ENCODE peak calls at places on chromosome 17, in seven cellular contexts. One of them, this sample, is unnamed.

GRCh38 chr17:62110923-62111484 is 45.9 kb upstream of the MED13 start:
- DNase-seq in psoas muscle: no peak
- DNase-seq in transverse colon: no peak
- DNase-seq in mucosa of descending colon: peak; percentile 38
- DNase-seq in ovary: no peak
- DNase-seq in sigmoid colon: no peak
- DNase-seq in cardiac muscle cell: no peak
- DNase-seq in this sample: no peak

GRCh38 chr17:5672815-5673430 is 88.6 kb upstream of the NLRP1 start:
- DNase-seq in psoas muscle: no peak
- DNase-seq in transverse colon: no peak
- DNase-seq in mucosa of descending colon: no peak
- DNase-seq in ovary: no peak
- DNase-seq in sigmoid colon: no peak
- DNase-seq in cardiac muscle cell: no peak
- DNase-seq in this sample: no peak

GRCh38 chr17:17911003-17911613 is 61.1 kb downstream of the TOM1L2 start:
- DNase-seq in psoas muscle: no peak
- DNase-seq in transverse colon: no peak
- DNase-seq in mucosa of descending colon: no peak
- DNase-seq in ovary: no peak
- DNase-seq in sigmoid colon: peak; percentile 33
- DNase-seq in cardiac muscle cell: peak; percentile 44
- DNase-seq in this sample: peak; percentile 51

GRCh38 chr17:59786536-59787319 is 79.3 kb downstream of the VMP1 start:
- DNase-seq in psoas muscle: no peak
- DNase-seq in transverse colon: peak; percentile 69
- DNase-seq in mucosa of descending colon: peak; percentile 82
- DNase-seq in ovary: no peak
- DNase-seq in sigmoid colon: peak; percentile 77
- DNase-seq in cardiac muscle cell: peak; percentile 72
- DNase-seq in this sample: no peak

GRCh38 chr17:3534881-3535252 is 22.7 kb downstream of the TRPV3 start:
- DNase-seq in psoas muscle: peak; percentile 50
- DNase-seq in transverse colon: no peak
- DNase-seq in mucosa of descending colon: no peak
- DNase-seq in ovary: peak; percentile 64
- DNase-seq in sigmoid colon: no peak
- DNase-seq in cardiac muscle cell: peak; percentile 12
- DNase-seq in this sample: no peak

GRCh38 chr17:76893623-76894358 is 25.6 kb downstream of the MGAT5B start:
- DNase-seq in psoas muscle: no peak
- DNase-seq in transverse colon: no peak
- DNase-seq in mucosa of descending colon: no peak
- DNase-seq in ovary: no peak
- DNase-seq in sigmoid colon: no peak
- DNase-seq in cardiac muscle cell: no peak
- DNase-seq in this sample: no peak

GRCh38 chr17:17797119-17797809 is 39.5 kb downstream of the SREBF1 start:
- DNase-seq in psoas muscle: no peak
- DNase-seq in transverse colon: no peak
- DNase-seq in mucosa of descending colon: no peak
- DNase-seq in ovary: no peak
- DNase-seq in sigmoid colon: no peak
- DNase-seq in cardiac muscle cell: no peak
- DNase-seq in this sample: no peak

GRCh38 chr17:43983515-43984411 is 20.7 kb upstream of the NAGS start:
- DNase-seq in psoas muscle: peak; percentile 21
- DNase-seq in transverse colon: peak; percentile 34
- DNase-seq in mucosa of descending colon: peak; percentile 40
- DNase-seq in ovary: no peak
- DNase-seq in sigmoid colon: peak; percentile 68
- DNase-seq in cardiac muscle cell: peak; percentile 54
- DNase-seq in this sample: peak; percentile 80

GRCh38 chr17:29216856-29217255 is 29.8 kb upstream of the CRYBA1 start:
- DNase-seq in psoas muscle: no peak
- DNase-seq in transverse colon: no peak
- DNase-seq in mucosa of descending colon: no peak
- DNase-seq in ovary: no peak
- DNase-seq in sigmoid colon: no peak
- DNase-seq in cardiac muscle cell: no peak
- DNase-seq in this sample: no peak

GRCh38 chr17:58527949-58528348 is 13.5 kb upstream of the MTMR4 start:
- DNase-seq in psoas muscle: no peak
- DNase-seq in transverse colon: no peak
- DNase-seq in mucosa of descending colon: no peak
- DNase-seq in ovary: no peak
- DNase-seq in sigmoid colon: no peak
- DNase-seq in cardiac muscle cell: no peak
- DNase-seq in this sample: no peak

GRCh38 chr17:45942284-45942683 is 47.9 kb downstream of the MAPT start:
- DNase-seq in psoas muscle: peak; percentile 87
- DNase-seq in transverse colon: peak; percentile 48
- DNase-seq in mucosa of descending colon: peak; percentile 20
- DNase-seq in ovary: peak; percentile 54
- DNase-seq in sigmoid colon: peak; percentile 95
- DNase-seq in cardiac muscle cell: no peak
- DNase-seq in this sample: no peak

GRCh38 chr17:50638851-50639767 is 4.4 kb downstream of the ABCC3 start:
- DNase-seq in psoas muscle: peak; percentile 87
- DNase-seq in transverse colon: peak; percentile 95
- DNase-seq in mucosa of descending colon: peak; percentile 98
- DNase-seq in ovary: peak; percentile 94
- DNase-seq in sigmoid colon: peak; percentile 94
- DNase-seq in cardiac muscle cell: no peak
- DNase-seq in this sample: peak; percentile 93

GRCh38 chr17:50642722-50643656 is 8.3 kb downstream of the ABCC3 start:
- DNase-seq in psoas muscle: no peak
- DNase-seq in transverse colon: no peak
- DNase-seq in mucosa of descending colon: no peak
- DNase-seq in ovary: no peak
- DNase-seq in sigmoid colon: no peak
- DNase-seq in cardiac muscle cell: no peak
- DNase-seq in this sample: no peak

GRCh38 chr17:50640701-50641338 is 6.1 kb downstream of the ABCC3 start:
- DNase-seq in psoas muscle: no peak
- DNase-seq in transverse colon: no peak
- DNase-seq in mucosa of descending colon: no peak
- DNase-seq in ovary: no peak
- DNase-seq in sigmoid colon: peak; percentile 75
- DNase-seq in cardiac muscle cell: no peak
- DNase-seq in this sample: no peak

GRCh38 chr17:50641339-50641725 is 6.7 kb downstream of the ABCC3 start:
- DNase-seq in psoas muscle: no peak
- DNase-seq in transverse colon: no peak
- DNase-seq in mucosa of descending colon: no peak
- DNase-seq in ovary: no peak
- DNase-seq in sigmoid colon: no peak
- DNase-seq in cardiac muscle cell: no peak
- DNase-seq in this sample: no peak

GRCh38 chr17:50642071-50642721 is 7.5 kb downstream of the ABCC3 start:
- DNase-seq in psoas muscle: no peak
- DNase-seq in transverse colon: no peak
- DNase-seq in mucosa of descending colon: no peak
- DNase-seq in ovary: no peak
- DNase-seq in sigmoid colon: no peak
- DNase-seq in cardiac muscle cell: no peak
- DNase-seq in this sample: no peak
- H3K4me1 ChIP-seq in psoas muscle: peaks cover 10% of the 10 kb centered on the region
- H3K4me1 ChIP-seq in transverse colon: peaks cover 37% of the 10 kb centered on the region
- H3K4me1 ChIP-seq in mucosa of descending colon: peaks cover 35% of the 10 kb centered on the region
- H3K4me1 ChIP-seq in ovary: peaks cover 17% of the 10 kb centered on the region
- H3K4me1 ChIP-seq in sigmoid colon: peaks cover 20% of the 10 kb centered on the region
- H3K4me1 ChIP-seq in cardiac muscle cell: no peaks in the 10 kb centered on the region
- H3K4me1 ChIP-seq in this sample: peaks cover 36% of the 10 kb centered on the region

GRCh38 chr17:69608114-69608513 is 193.6 kb downstream of the MAP2K6 start:
- DNase-seq in psoas muscle: no peak
- DNase-seq in transverse colon: no peak
- DNase-seq in mucosa of descending colon: no peak
- DNase-seq in ovary: no peak
- DNase-seq in sigmoid colon: no peak
- DNase-seq in cardiac muscle cell: no peak
- DNase-seq in this sample: no peak

GRCh38 chr17:69607162-69607834 is 192.8 kb downstream of the MAP2K6 start:
- DNase-seq in psoas muscle: peak; percentile 71
- DNase-seq in transverse colon: peak; percentile 75
- DNase-seq in mucosa of descending colon: peak; percentile 84
- DNase-seq in ovary: peak; percentile 81
- DNase-seq in sigmoid colon: peak; percentile 85
- DNase-seq in cardiac muscle cell: peak; percentile 76
- DNase-seq in this sample: peak; percentile 78

GRCh38 chr17:69608808-69609494 is 194.5 kb downstream of the MAP2K6 start:
- DNase-seq in psoas muscle: no peak
- DNase-seq in transverse colon: no peak
- DNase-seq in mucosa of descending colon: no peak
- DNase-seq in ovary: no peak
- DNase-seq in sigmoid colon: no peak
- DNase-seq in cardiac muscle cell: no peak
- DNase-seq in this sample: no peak

GRCh38 chr17:69606142-69606800 is 191.8 kb downstream of the MAP2K6 start:
- DNase-seq in psoas muscle: no peak
- DNase-seq in transverse colon: no peak
- DNase-seq in mucosa of descending colon: no peak
- DNase-seq in ovary: no peak
- DNase-seq in sigmoid colon: no peak
- DNase-seq in cardiac muscle cell: no peak
- DNase-seq in this sample: no peak

GRCh38 chr17:69609495-69610315 is 195.2 kb downstream of the MAP2K6 start:
- DNase-seq in psoas muscle: no peak
- DNase-seq in transverse colon: no peak
- DNase-seq in mucosa of descending colon: peak; percentile 26
- DNase-seq in ovary: no peak
- DNase-seq in sigmoid colon: no peak
- DNase-seq in cardiac muscle cell: peak; percentile 17
- DNase-seq in this sample: no peak
- TF ChIP-seq CTCF in psoas muscle: peak; percentile 66
- TF ChIP-seq CTCF in transverse colon: peak; percentile 33
- TF ChIP-seq CTCF in mucosa of descending colon: no peak
- TF ChIP-seq CTCF in ovary: no peak
- TF ChIP-seq CTCF in sigmoid colon: no peak
- TF ChIP-seq CTCF in cardiac muscle cell: peak; percentile 74
- TF ChIP-seq CTCF in this sample: peak; percentile 60

DNA sequence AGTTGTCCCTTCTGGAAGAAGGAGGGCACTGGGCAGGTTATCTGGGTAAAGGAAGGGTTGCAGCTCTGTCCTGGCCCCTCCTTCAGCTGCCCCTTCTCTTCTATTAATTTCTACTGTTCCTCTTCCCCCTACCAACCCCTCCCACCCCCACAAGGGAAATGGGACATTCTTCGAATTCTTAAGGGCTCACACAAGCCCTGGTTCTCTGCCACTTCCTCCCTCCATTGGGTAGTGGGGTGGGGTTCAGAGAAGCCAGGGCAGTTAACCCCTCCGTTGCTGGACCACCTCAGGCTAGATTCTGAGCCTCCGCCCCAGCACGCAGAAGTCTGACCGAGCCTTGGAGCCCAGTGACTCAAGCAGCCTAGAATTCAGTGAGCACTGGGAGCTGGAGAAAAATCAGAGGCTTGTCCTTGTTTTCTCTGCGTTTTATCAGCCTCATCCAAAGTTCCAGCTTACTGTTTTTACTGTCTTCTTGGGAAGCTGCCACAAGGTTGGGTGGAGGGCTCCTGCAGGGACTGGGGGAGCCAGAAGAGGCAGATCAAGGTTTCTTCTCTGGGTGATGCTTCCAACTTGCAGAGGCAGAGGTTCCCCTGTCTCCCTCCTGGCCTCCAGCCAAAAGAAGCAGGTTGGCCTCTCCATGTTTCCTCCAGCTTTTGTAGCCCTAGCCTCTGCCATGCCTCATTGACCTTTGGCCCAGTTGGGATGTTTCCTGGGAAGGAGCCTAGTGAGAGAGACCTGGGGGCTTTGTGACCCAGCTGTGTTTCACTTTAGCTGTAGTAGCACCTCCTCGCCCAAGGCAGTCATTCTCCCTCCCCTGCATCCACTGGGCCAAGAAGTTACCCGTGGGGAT is 10.2 kb downstream of the LASP1 start:
- DNase-seq in psoas muscle: peak; percentile 53
- DNase-seq in transverse colon: peak; percentile 41
- DNase-seq in mucosa of descending colon: no peak
- DNase-seq in ovary: peak; percentile 69
- DNase-seq in sigmoid colon: peak; percentile 79
- DNase-seq in cardiac muscle cell: peak; percentile 61
- DNase-seq in this sample: no peak
- H3K4me1 ChIP-seq in psoas muscle: peaks cover 35% of the 10 kb centered on the region
- H3K4me1 ChIP-seq in transverse colon: peaks cover 71% of the 10 kb centered on the region
- H3K4me1 ChIP-seq in mucosa of descending colon: peaks cover 82% of the 10 kb centered on the region
- H3K4me1 ChIP-seq in ovary: peaks cover 32% of the 10 kb centered on the region
- H3K4me1 ChIP-seq in sigmoid colon: peaks cover 64% of the 10 kb centered on the region
- H3K4me1 ChIP-seq in cardiac muscle cell: peaks cover 39% of the 10 kb centered on the region
- H3K4me1 ChIP-seq in this sample: peaks cover 86% of the 10 kb centered on the region

DNA sequence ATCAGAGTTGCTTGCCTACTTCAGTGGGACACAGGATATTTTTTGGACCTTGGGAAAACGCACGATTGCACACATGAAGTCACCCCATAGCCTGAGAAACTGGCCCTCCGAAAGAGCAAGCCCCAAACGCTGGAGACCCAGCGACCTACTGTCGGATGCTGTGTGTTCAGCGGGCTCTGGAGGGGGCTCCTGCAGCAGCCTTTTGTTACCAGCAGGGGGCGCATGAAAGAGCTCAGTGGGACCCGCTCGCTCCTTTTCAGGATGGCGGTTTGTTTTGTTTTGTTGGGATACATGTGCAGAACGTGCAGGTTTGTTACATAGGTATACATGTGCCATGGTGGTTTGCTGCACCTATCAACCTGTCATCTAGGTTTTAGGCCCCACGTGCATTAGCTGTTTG is 28.4 kb downstream of the MYH3 start:
- DNase-seq in psoas muscle: no peak
- DNase-seq in transverse colon: no peak
- DNase-seq in mucosa of descending colon: no peak
- DNase-seq in ovary: no peak
- DNase-seq in sigmoid colon: no peak
- DNase-seq in cardiac muscle cell: no peak
- DNase-seq in this sample: no peak
- TF ChIP-seq CTCF in psoas muscle: no peak
- TF ChIP-seq CTCF in transverse colon: no peak
- TF ChIP-seq CTCF in mucosa of descending colon: no peak
- TF ChIP-seq CTCF in ovary: no peak
- TF ChIP-seq CTCF in sigmoid colon: no peak
- TF ChIP-seq CTCF in cardiac muscle cell: peak; percentile 32
- TF ChIP-seq CTCF in this sample: peak; percentile 32

DNA sequence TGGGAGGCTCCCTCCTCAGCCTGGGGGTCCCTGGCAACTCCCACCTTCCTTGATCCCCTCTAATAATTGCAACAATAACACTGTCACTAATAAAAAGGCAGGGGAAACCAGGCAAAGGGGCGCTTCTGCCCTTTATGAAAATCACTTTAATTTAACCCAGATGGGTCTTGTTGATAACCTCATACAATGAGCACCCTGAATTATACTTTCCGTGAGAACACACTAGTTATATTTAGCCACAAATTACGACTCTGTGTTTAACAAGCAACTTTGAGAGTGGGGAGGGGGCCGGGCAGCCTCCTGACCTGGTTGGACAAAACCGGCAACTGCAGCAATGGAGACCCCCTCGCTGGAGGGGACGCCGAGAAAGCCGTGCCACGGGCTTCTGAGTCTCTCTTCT is 5.7 kb upstream of the BAHCC1 start:
- DNase-seq in psoas muscle: no peak
- DNase-seq in transverse colon: no peak
- DNase-seq in mucosa of descending colon: no peak
- DNase-seq in ovary: no peak
- DNase-seq in sigmoid colon: no peak
- DNase-seq in cardiac muscle cell: no peak
- DNase-seq in this sample: no peak
- H3K4me1 ChIP-seq in psoas muscle: peaks cover 40% of the 10 kb centered on the region
- H3K4me1 ChIP-seq in transverse colon: peaks cover 62% of the 10 kb centered on the region
- H3K4me1 ChIP-seq in mucosa of descending colon: peaks cover 36% of the 10 kb centered on the region
- H3K4me1 ChIP-seq in ovary: peaks cover 24% of the 10 kb centered on the region
- H3K4me1 ChIP-seq in sigmoid colon: peaks cover 65% of the 10 kb centered on the region
- H3K4me1 ChIP-seq in cardiac muscle cell: peaks cover 71% of the 10 kb centered on the region
- H3K4me1 ChIP-seq in this sample: peaks cover 53% of the 10 kb centered on the region

This sample was measured in upper lobe of right lung.